ENCODE peak calls at places on chromosomes 13 and 19, in eight cellular contexts. One of them, this sample, is unnamed. For H3K27me3 and H3K4me1, the result is how much of the 10 kb centered on the place peaks cover.

GRCh38 chr19:4069331-4069959 is 2.7 kb upstream of the ZBTB7A start:
- DNase-seq in thoracic aorta: no peak
- DNase-seq in iPS DF 6.9: no peak
- DNase-seq in psoas muscle: peak
- DNase-seq in sigmoid colon: no peak
- DNase-seq in SJSA1: no peak
- DNase-seq in transverse colon: peak
- DNase-seq in IMR-90: no peak
- DNase-seq in this sample: no peak

GRCh38 chr19:5966215-5966614 is 11.7 kb downstream of the RANBP3 start:
- DNase-seq in thoracic aorta: no peak
- DNase-seq in SJSA1: no peak
- DNase-seq in iPS DF 6.9: no peak
- DNase-seq in psoas muscle: no peak
- DNase-seq in IMR-90: peak
- DNase-seq in transverse colon: no peak
- DNase-seq in sigmoid colon: peak
- DNase-seq in this sample: peak

GRCh38 chr19:49930483-49931011 is 1.2 kb upstream of the NUP62 start:
- DNase-seq in iPS DF 6.9: no peak
- DNase-seq in thoracic aorta: no peak
- DNase-seq in transverse colon: peak
- DNase-seq in IMR-90: no peak
- DNase-seq in sigmoid colon: no peak
- DNase-seq in SJSA1: no peak
- DNase-seq in psoas muscle: peak
- DNase-seq in this sample: no peak

GRCh38 chr13:110109910-110110309 is 197.0 kb downstream of the COL4A1 start:
- DNase-seq in thoracic aorta: peak
- DNase-seq in SJSA1: peak
- DNase-seq in psoas muscle: peak
- DNase-seq in sigmoid colon: peak
- DNase-seq in IMR-90: peak
- DNase-seq in iPS DF 6.9: no peak
- DNase-seq in transverse colon: peak
- DNase-seq in this sample: no peak

GRCh38 chr13:39353988-39354387 is 249.0 kb downstream of the LHFPL6 start:
- DNase-seq in SJSA1: no peak
- DNase-seq in thoracic aorta: no peak
- DNase-seq in psoas muscle: no peak
- DNase-seq in IMR-90: peak
- DNase-seq in iPS DF 6.9: no peak
- DNase-seq in sigmoid colon: no peak
- DNase-seq in transverse colon: no peak
- DNase-seq in this sample: no peak

GRCh38 chr13:37303610-37304009 is 198.1 kb upstream of the CSNK1A1L start:
- DNase-seq in IMR-90: peak
- DNase-seq in sigmoid colon: no peak
- DNase-seq in thoracic aorta: no peak
- DNase-seq in SJSA1: no peak
- DNase-seq in iPS DF 6.9: no peak
- DNase-seq in psoas muscle: no peak
- DNase-seq in transverse colon: no peak
- DNase-seq in this sample: no peak

GRCh38 chr13:75635621-75636338 is at the start of gene LMO7:
- DNase-seq in transverse colon: peak
- DNase-seq in sigmoid colon: peak
- DNase-seq in SJSA1: peak
- DNase-seq in thoracic aorta: no peak
- DNase-seq in psoas muscle: peak
- DNase-seq in IMR-90: peak
- DNase-seq in iPS DF 6.9: no peak
- DNase-seq in this sample: peak

GRCh38 chr13:48511621-48512232 is 21.2 kb downstream of the RCBTB2 start:
- DNase-seq in transverse colon: no peak
- DNase-seq in iPS DF 6.9: no peak
- DNase-seq in SJSA1: no peak
- DNase-seq in thoracic aorta: no peak
- DNase-seq in sigmoid colon: no peak
- DNase-seq in psoas muscle: peak
- DNase-seq in IMR-90: no peak
- DNase-seq in this sample: no peak

GRCh38 chr13:71517004-71517403 is 350.0 kb downstream of the DACH1 start:
- DNase-seq in SJSA1: no peak
- DNase-seq in psoas muscle: no peak
- DNase-seq in sigmoid colon: no peak
- DNase-seq in thoracic aorta: no peak
- DNase-seq in transverse colon: no peak
- DNase-seq in iPS DF 6.9: no peak
- DNase-seq in IMR-90: no peak
- DNase-seq in this sample: no peak

GRCh38 chr13:110944121-110944967 is 29.5 kb upstream of the ANKRD10 start:
- DNase-seq in SJSA1: peak
- DNase-seq in thoracic aorta: no peak
- DNase-seq in IMR-90: peak
- DNase-seq in psoas muscle: peak
- DNase-seq in sigmoid colon: no peak
- DNase-seq in iPS DF 6.9: no peak
- DNase-seq in transverse colon: peak
- DNase-seq in this sample: peak

GRCh38 chr19:14113762-14114414 is 3.7 kb downstream of the PRKACA start:
- DNase-seq in psoas muscle: peak
- DNase-seq in SJSA1: no peak
- DNase-seq in sigmoid colon: no peak
- DNase-seq in transverse colon: peak
- DNase-seq in IMR-90: no peak
- DNase-seq in iPS DF 6.9: no peak
- DNase-seq in thoracic aorta: no peak
- DNase-seq in this sample: peak

GRCh38 chr19:33143897-33144405 is 12.0 kb downstream of the WDR88 start:
- DNase-seq in SJSA1: peak
- DNase-seq in iPS DF 6.9: no peak
- DNase-seq in sigmoid colon: peak
- DNase-seq in thoracic aorta: no peak
- DNase-seq in IMR-90: peak
- DNase-seq in psoas muscle: peak
- DNase-seq in transverse colon: peak
- DNase-seq in this sample: peak

GRCh38 chr13:83618966-83619365 is 263.3 kb downstream of the SLITRK1 start:
- DNase-seq in sigmoid colon: no peak
- DNase-seq in iPS DF 6.9: no peak
- DNase-seq in IMR-90: no peak
- DNase-seq in psoas muscle: no peak
- DNase-seq in thoracic aorta: no peak
- DNase-seq in transverse colon: no peak
- DNase-seq in SJSA1: no peak
- DNase-seq in this sample: no peak

GRCh38 chr19:10431254-10431942 is 11.1 kb downstream of the PDE4A start:
- DNase-seq in psoas muscle: peak
- DNase-seq in SJSA1: no peak
- DNase-seq in sigmoid colon: peak
- DNase-seq in iPS DF 6.9: no peak
- DNase-seq in transverse colon: peak
- DNase-seq in thoracic aorta: no peak
- DNase-seq in IMR-90: no peak
- DNase-seq in this sample: no peak

GRCh38 chr13:94607939-94608338 is 6.3 kb downstream of the GPR180 start:
- DNase-seq in IMR-90: peak
- DNase-seq in SJSA1: no peak
- DNase-seq in thoracic aorta: no peak
- DNase-seq in transverse colon: no peak
- DNase-seq in sigmoid colon: no peak
- DNase-seq in iPS DF 6.9: no peak
- DNase-seq in psoas muscle: no peak
- DNase-seq in this sample: no peak

GRCh38 chr19:17513801-17514200 is 2.4 kb downstream of the PGLS start:
- DNase-seq in psoas muscle: no peak
- DNase-seq in SJSA1: no peak
- DNase-seq in iPS DF 6.9: no peak
- DNase-seq in IMR-90: no peak
- DNase-seq in sigmoid colon: no peak
- DNase-seq in thoracic aorta: no peak
- DNase-seq in transverse colon: no peak
- DNase-seq in this sample: no peak

DNA sequence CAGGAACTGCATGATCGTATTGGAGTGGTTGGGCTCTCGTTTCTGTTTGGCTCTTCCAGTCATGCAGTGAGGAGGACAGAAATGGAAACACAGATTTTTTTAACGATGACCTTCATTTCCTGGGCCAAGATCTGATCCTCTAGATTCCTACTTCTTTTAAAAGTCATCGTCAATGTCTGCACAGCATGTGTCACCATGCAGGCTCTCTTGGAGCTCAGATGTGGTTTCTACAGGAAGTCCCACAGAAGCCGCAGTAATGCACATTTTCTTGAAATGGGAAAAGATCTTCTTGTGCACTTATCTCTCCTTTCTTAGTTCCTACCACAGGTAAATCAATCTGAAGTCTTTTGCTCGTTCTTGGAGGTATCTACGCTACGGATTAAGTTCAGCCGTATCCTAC is 626.9 kb downstream of the EFNB2 start:
- DNase-seq in psoas muscle: no peak
- DNase-seq in thoracic aorta: no peak
- DNase-seq in sigmoid colon: no peak
- DNase-seq in SJSA1: no peak
- DNase-seq in IMR-90: no peak
- DNase-seq in iPS DF 6.9: no peak
- DNase-seq in transverse colon: no peak
- DNase-seq in this sample: no peak
- H3K4me3 ChIP-seq in psoas muscle: no peak
- H3K4me3 ChIP-seq in thoracic aorta: no peak
- H3K4me3 ChIP-seq in sigmoid colon: no peak
- H3K4me3 ChIP-seq in SJSA1: no peak
- H3K4me3 ChIP-seq in IMR-90: no peak
- H3K4me3 ChIP-seq in iPS DF 6.9: no peak
- H3K4me3 ChIP-seq in transverse colon: no peak
- H3K4me3 ChIP-seq in this sample: no peak

GRCh38 chr19:1691589-1692290 is 39.3 kb upstream of the TCF3 start:
- DNase-seq in transverse colon: no peak
- DNase-seq in IMR-90: no peak
- DNase-seq in thoracic aorta: no peak
- DNase-seq in SJSA1: no peak
- DNase-seq in iPS DF 6.9: no peak
- DNase-seq in psoas muscle: no peak
- DNase-seq in sigmoid colon: no peak
- DNase-seq in this sample: no peak
- H3K27me3 ChIP-seq in transverse colon: half or more
- H3K27me3 ChIP-seq in IMR-90: under half
- H3K27me3 ChIP-seq in thoracic aorta: under half
- H3K27me3 ChIP-seq in SJSA1: half or more
- H3K27me3 ChIP-seq in iPS DF 6.9: under half
- H3K27me3 ChIP-seq in psoas muscle: under half
- H3K27me3 ChIP-seq in sigmoid colon: under half
- H3K27me3 ChIP-seq in this sample: under half

GRCh38 chr19:38705197-38706019 is 38.9 kb downstream of the CAPN12 start:
- DNase-seq in IMR-90: no peak
- DNase-seq in thoracic aorta: no peak
- DNase-seq in SJSA1: no peak
- DNase-seq in psoas muscle: no peak
- DNase-seq in transverse colon: no peak
- DNase-seq in iPS DF 6.9: no peak
- DNase-seq in sigmoid colon: no peak
- DNase-seq in this sample: no peak

GRCh38 chr19:38706792-38707511 is 37.3 kb downstream of the CAPN12 start:
- DNase-seq in transverse colon: no peak
- DNase-seq in iPS DF 6.9: no peak
- DNase-seq in psoas muscle: no peak
- DNase-seq in sigmoid colon: no peak
- DNase-seq in SJSA1: no peak
- DNase-seq in IMR-90: no peak
- DNase-seq in thoracic aorta: no peak
- DNase-seq in this sample: no peak

GRCh38 chr19:38709119-38709518 is 35.2 kb downstream of the CAPN12 start:
- DNase-seq in thoracic aorta: no peak
- DNase-seq in psoas muscle: no peak
- DNase-seq in SJSA1: no peak
- DNase-seq in sigmoid colon: no peak
- DNase-seq in transverse colon: no peak
- DNase-seq in IMR-90: no peak
- DNase-seq in iPS DF 6.9: no peak
- DNase-seq in this sample: no peak

GRCh38 chr19:38708413-38709024 is 35.8 kb downstream of the CAPN12 start:
- DNase-seq in SJSA1: no peak
- DNase-seq in transverse colon: no peak
- DNase-seq in psoas muscle: no peak
- DNase-seq in iPS DF 6.9: no peak
- DNase-seq in IMR-90: no peak
- DNase-seq in sigmoid colon: no peak
- DNase-seq in thoracic aorta: no peak
- DNase-seq in this sample: no peak

DNA sequence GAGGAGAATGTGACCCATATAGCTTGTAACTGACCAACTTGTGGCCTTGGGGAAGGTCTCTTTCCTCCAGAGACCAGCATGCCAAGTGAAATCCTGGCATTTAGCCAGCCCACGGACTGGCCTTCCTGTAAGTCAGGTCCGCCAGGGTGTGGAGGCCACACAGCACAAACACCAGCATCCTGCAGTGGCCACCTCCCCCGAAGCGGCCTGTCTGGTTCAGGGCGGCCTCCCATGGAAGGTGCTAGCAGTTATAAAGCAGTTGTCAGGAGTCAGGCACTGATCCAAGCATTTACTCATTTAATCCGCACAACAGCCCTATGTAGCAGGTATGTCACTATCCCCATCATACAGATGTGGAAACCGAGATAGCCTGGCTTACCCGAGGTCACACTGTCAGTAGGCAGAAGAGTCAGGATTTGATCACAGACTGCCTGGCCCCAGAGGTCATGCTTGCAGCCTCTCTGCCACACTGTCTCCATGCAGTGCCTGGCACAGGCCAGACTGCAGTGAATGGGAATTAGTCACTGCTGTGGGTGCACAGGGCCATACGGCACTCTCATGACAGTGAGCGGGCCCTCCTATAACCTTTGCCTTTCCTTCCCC is 36.7 kb downstream of the CAPN12 start:
- DNase-seq in transverse colon: no peak
- DNase-seq in iPS DF 6.9: no peak
- DNase-seq in thoracic aorta: no peak
- DNase-seq in psoas muscle: no peak
- DNase-seq in SJSA1: no peak
- DNase-seq in IMR-90: peak
- DNase-seq in sigmoid colon: peak
- DNase-seq in this sample: no peak
- H3K4me1 ChIP-seq in transverse colon: under half
- H3K4me1 ChIP-seq in iPS DF 6.9: under half
- H3K4me1 ChIP-seq in thoracic aorta: half or more
- H3K4me1 ChIP-seq in psoas muscle: half or more
- H3K4me1 ChIP-seq in SJSA1: under half
- H3K4me1 ChIP-seq in IMR-90: under half
- H3K4me1 ChIP-seq in sigmoid colon: half or more
- H3K4me1 ChIP-seq in this sample: under half

DNA sequence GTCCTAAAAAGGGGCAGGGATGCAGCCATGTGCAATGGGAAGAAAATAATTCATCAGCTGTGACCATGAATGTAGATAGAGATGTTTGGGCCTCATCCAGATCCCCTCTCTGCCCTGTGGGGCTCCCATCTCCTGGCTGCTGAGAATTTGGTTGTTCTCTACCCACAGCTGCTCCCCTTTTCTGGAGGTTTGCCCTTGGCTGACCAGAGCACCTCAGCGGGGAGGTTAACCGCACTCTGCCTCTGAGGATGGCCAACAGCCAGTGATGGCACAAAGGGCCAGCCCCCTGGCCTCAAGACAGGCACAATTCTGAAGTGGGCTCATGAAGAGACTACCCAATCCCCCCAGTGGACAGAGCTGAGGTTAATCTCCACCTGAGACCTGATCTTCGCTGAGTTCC is 61.5 kb upstream of the SERP2 start:
- DNase-seq in psoas muscle: no peak
- DNase-seq in SJSA1: no peak
- DNase-seq in transverse colon: no peak
- DNase-seq in iPS DF 6.9: no peak
- DNase-seq in sigmoid colon: no peak
- DNase-seq in IMR-90: no peak
- DNase-seq in thoracic aorta: no peak
- DNase-seq in this sample: no peak
- H3K4me3 ChIP-seq in psoas muscle: no peak
- H3K4me3 ChIP-seq in SJSA1: no peak
- H3K4me3 ChIP-seq in transverse colon: no peak
- H3K4me3 ChIP-seq in iPS DF 6.9: no peak
- H3K4me3 ChIP-seq in sigmoid colon: no peak
- H3K4me3 ChIP-seq in IMR-90: no peak
- H3K4me3 ChIP-seq in thoracic aorta: no peak
- H3K4me3 ChIP-seq in this sample: no peak